ENCODE peak calls at places on chromosome 3, in nine cellular contexts. One of them, this sample, is unnamed.

GRCh38 chr3:19394946-19395345 is 246.6 kb downstream of the KCNH8 start:
- DNase-seq in fibroblast of villous mesenchyme: no peak
- DNase-seq in cardiac fibroblast: no peak
- DNase-seq in upper lobe of right lung: no peak
- DNase-seq in AG10803: no peak
- DNase-seq in fibroblast of lung: no peak
- DNase-seq in fibroblast of mammary gland: no peak
- DNase-seq in transverse colon: no peak
- DNase-seq in astrocyte: no peak
- DNase-seq in this sample: no peak

GRCh38 chr3:168914662-168915061 is 748.9 kb downstream of the MECOM start:
- DNase-seq in fibroblast of villous mesenchyme: no peak
- DNase-seq in cardiac fibroblast: peak; percentile 32
- DNase-seq in upper lobe of right lung: no peak
- DNase-seq in AG10803: no peak
- DNase-seq in fibroblast of lung: no peak
- DNase-seq in fibroblast of mammary gland: no peak
- DNase-seq in transverse colon: no peak
- DNase-seq in astrocyte: peak; percentile 69
- DNase-seq in this sample: no peak

GRCh38 chr3:195129644-195130492 is 141.1 kb downstream of the XXYLT1 start:
- DNase-seq in fibroblast of villous mesenchyme: no peak
- DNase-seq in cardiac fibroblast: peak; percentile 76
- DNase-seq in upper lobe of right lung: no peak
- DNase-seq in AG10803: no peak
- DNase-seq in fibroblast of lung: no peak
- DNase-seq in fibroblast of mammary gland: peak; percentile 63
- DNase-seq in transverse colon: no peak
- DNase-seq in astrocyte: peak; percentile 77
- DNase-seq in this sample: no peak

GRCh38 chr3:56894912-56895431 is 93.2 kb upstream of the ARHGEF3 start:
- DNase-seq in fibroblast of villous mesenchyme: no peak
- DNase-seq in cardiac fibroblast: peak; percentile 73
- DNase-seq in upper lobe of right lung: no peak
- DNase-seq in AG10803: peak; percentile 35
- DNase-seq in fibroblast of lung: peak; percentile 69
- DNase-seq in fibroblast of mammary gland: peak; percentile 54
- DNase-seq in transverse colon: no peak
- DNase-seq in astrocyte: peak; percentile 85
- DNase-seq in this sample: peak; percentile 51

GRCh38 chr3:48118322-48118721 is 69.9 kb downstream of the CDC25A start:
- DNase-seq in fibroblast of villous mesenchyme: no peak
- DNase-seq in cardiac fibroblast: no peak
- DNase-seq in upper lobe of right lung: no peak
- DNase-seq in AG10803: no peak
- DNase-seq in fibroblast of lung: no peak
- DNase-seq in fibroblast of mammary gland: no peak
- DNase-seq in transverse colon: no peak
- DNase-seq in astrocyte: no peak
- DNase-seq in this sample: no peak

GRCh38 chr3:14347110-14347509 is 55.3 kb upstream of the SLC6A6 start:
- DNase-seq in fibroblast of villous mesenchyme: no peak
- DNase-seq in cardiac fibroblast: no peak
- DNase-seq in upper lobe of right lung: no peak
- DNase-seq in AG10803: no peak
- DNase-seq in fibroblast of lung: no peak
- DNase-seq in fibroblast of mammary gland: no peak
- DNase-seq in transverse colon: no peak
- DNase-seq in astrocyte: no peak
- DNase-seq in this sample: no peak

GRCh38 chr3:141342386-141342785 is 25.9 kb upstream of the ZBTB38 start:
- DNase-seq in fibroblast of villous mesenchyme: no peak
- DNase-seq in cardiac fibroblast: no peak
- DNase-seq in upper lobe of right lung: no peak
- DNase-seq in AG10803: no peak
- DNase-seq in fibroblast of lung: no peak
- DNase-seq in fibroblast of mammary gland: no peak
- DNase-seq in transverse colon: no peak
- DNase-seq in astrocyte: no peak
- DNase-seq in this sample: no peak

GRCh38 chr3:72818092-72818721 is 30.0 kb downstream of the SHQ1 start:
- DNase-seq in fibroblast of villous mesenchyme: peak; percentile 40
- DNase-seq in cardiac fibroblast: peak; percentile 53
- DNase-seq in upper lobe of right lung: no peak
- DNase-seq in AG10803: peak; percentile 42
- DNase-seq in fibroblast of lung: peak; percentile 64
- DNase-seq in fibroblast of mammary gland: peak; percentile 53
- DNase-seq in transverse colon: no peak
- DNase-seq in astrocyte: no peak
- DNase-seq in this sample: no peak

GRCh38 chr3:195441476-195441970 is 1.3 kb downstream of the ACAP2 start:
- DNase-seq in fibroblast of villous mesenchyme: no peak
- DNase-seq in cardiac fibroblast: no peak
- DNase-seq in upper lobe of right lung: no peak
- DNase-seq in AG10803: peak; percentile 19
- DNase-seq in fibroblast of lung: no peak
- DNase-seq in fibroblast of mammary gland: no peak
- DNase-seq in transverse colon: peak; percentile 24
- DNase-seq in astrocyte: no peak
- DNase-seq in this sample: no peak

GRCh38 chr3:79937567-79937966 is 169.8 kb upstream of the ROBO1 start:
- DNase-seq in fibroblast of villous mesenchyme: no peak
- DNase-seq in cardiac fibroblast: peak; percentile 1
- DNase-seq in upper lobe of right lung: no peak
- DNase-seq in AG10803: no peak
- DNase-seq in fibroblast of lung: no peak
- DNase-seq in fibroblast of mammary gland: no peak
- DNase-seq in transverse colon: no peak
- DNase-seq in astrocyte: peak; percentile 61
- DNase-seq in this sample: peak; percentile 93

GRCh38 chr3:69776926-69777581 is 37.8 kb downstream of the MITF start:
- DNase-seq in fibroblast of villous mesenchyme: peak; percentile 33
- DNase-seq in cardiac fibroblast: peak; percentile 36
- DNase-seq in upper lobe of right lung: no peak
- DNase-seq in AG10803: no peak
- DNase-seq in fibroblast of lung: peak; percentile 23
- DNase-seq in fibroblast of mammary gland: no peak
- DNase-seq in transverse colon: no peak
- DNase-seq in astrocyte: no peak
- DNase-seq in this sample: no peak

GRCh38 chr3:183534249-183534648 is 21.3 kb downstream of the KLHL6 start:
- DNase-seq in fibroblast of villous mesenchyme: peak; percentile 10
- DNase-seq in cardiac fibroblast: peak; percentile 68
- DNase-seq in upper lobe of right lung: no peak
- DNase-seq in AG10803: peak; percentile 12
- DNase-seq in fibroblast of lung: no peak
- DNase-seq in fibroblast of mammary gland: peak; percentile 11
- DNase-seq in transverse colon: no peak
- DNase-seq in astrocyte: no peak
- DNase-seq in this sample: no peak

GRCh38 chr3:45688194-45688881 is 858 bp upstream of the SACM1L start:
- DNase-seq in fibroblast of villous mesenchyme: no peak
- DNase-seq in cardiac fibroblast: no peak
- DNase-seq in upper lobe of right lung: no peak
- DNase-seq in AG10803: no peak
- DNase-seq in fibroblast of lung: peak; percentile 35
- DNase-seq in fibroblast of mammary gland: no peak
- DNase-seq in transverse colon: peak; percentile 28
- DNase-seq in astrocyte: no peak
- DNase-seq in this sample: no peak

GRCh38 chr3:189419022-189419421 is 212.2 kb upstream of the TP63 start:
- DNase-seq in fibroblast of villous mesenchyme: peak; percentile 5
- DNase-seq in cardiac fibroblast: no peak
- DNase-seq in upper lobe of right lung: no peak
- DNase-seq in AG10803: no peak
- DNase-seq in fibroblast of lung: peak; percentile 47
- DNase-seq in fibroblast of mammary gland: no peak
- DNase-seq in transverse colon: no peak
- DNase-seq in astrocyte: no peak
- DNase-seq in this sample: no peak

GRCh38 chr3:147493065-147493464 is 83.9 kb downstream of the ZIC1 start:
- DNase-seq in fibroblast of villous mesenchyme: no peak
- DNase-seq in cardiac fibroblast: no peak
- DNase-seq in upper lobe of right lung: no peak
- DNase-seq in AG10803: no peak
- DNase-seq in fibroblast of lung: no peak
- DNase-seq in fibroblast of mammary gland: no peak
- DNase-seq in transverse colon: no peak
- DNase-seq in astrocyte: no peak
- DNase-seq in this sample: peak; percentile 32

GRCh38 chr3:45216210-45216609 is 9.9 kb downstream of the TMEM158 start:
- DNase-seq in fibroblast of villous mesenchyme: no peak
- DNase-seq in cardiac fibroblast: no peak
- DNase-seq in upper lobe of right lung: no peak
- DNase-seq in AG10803: no peak
- DNase-seq in fibroblast of lung: no peak
- DNase-seq in fibroblast of mammary gland: no peak
- DNase-seq in transverse colon: no peak
- DNase-seq in astrocyte: no peak
- DNase-seq in this sample: no peak

GRCh38 chr3:52046914-52047239 is 9.5 kb downstream of the DUSP7 start:
- DNase-seq in fibroblast of villous mesenchyme: no peak
- DNase-seq in cardiac fibroblast: no peak
- DNase-seq in upper lobe of right lung: no peak
- DNase-seq in AG10803: no peak
- DNase-seq in fibroblast of lung: no peak
- DNase-seq in fibroblast of mammary gland: no peak
- DNase-seq in transverse colon: no peak
- DNase-seq in astrocyte: no peak
- DNase-seq in this sample: no peak
- H3K4me3 ChIP-seq in fibroblast of villous mesenchyme: no peak overlapping the region
- H3K4me3 ChIP-seq in cardiac fibroblast: no peak overlapping the region
- H3K4me3 ChIP-seq in upper lobe of right lung: no peak overlapping the region
- H3K4me3 ChIP-seq in AG10803: peak overlapping the region; percentile 20
- H3K4me3 ChIP-seq in fibroblast of lung: no peak overlapping the region
- H3K4me3 ChIP-seq in fibroblast of mammary gland: no peak overlapping the region
- H3K4me3 ChIP-seq in transverse colon: no peak overlapping the region
- H3K4me3 ChIP-seq in astrocyte: peak overlapping the region; percentile 31
- H3K4me3 ChIP-seq in this sample: no peak overlapping the region

GRCh38 chr3:190517696-190518095 is 3.8 kb downstream of the IL1RAP start:
- DNase-seq in fibroblast of villous mesenchyme: peak; percentile 65
- DNase-seq in cardiac fibroblast: peak; percentile 81
- DNase-seq in upper lobe of right lung: no peak
- DNase-seq in AG10803: peak; percentile 59
- DNase-seq in fibroblast of lung: peak; percentile 67
- DNase-seq in fibroblast of mammary gland: peak; percentile 81
- DNase-seq in transverse colon: no peak
- DNase-seq in astrocyte: peak; percentile 64
- DNase-seq in this sample: no peak
- TF ChIP-seq CTCF in fibroblast of villous mesenchyme: peak; percentile 4
- TF ChIP-seq CTCF in cardiac fibroblast: peak; percentile 18
- TF ChIP-seq CTCF in upper lobe of right lung: no peak
- TF ChIP-seq CTCF in AG10803: peak; percentile 18
- TF ChIP-seq CTCF in fibroblast of lung: no peak
- TF ChIP-seq CTCF in fibroblast of mammary gland: peak; percentile 12
- TF ChIP-seq CTCF in transverse colon: no peak
- TF ChIP-seq CTCF in astrocyte: no peak
- TF ChIP-seq CTCF in this sample: no peak

DNA sequence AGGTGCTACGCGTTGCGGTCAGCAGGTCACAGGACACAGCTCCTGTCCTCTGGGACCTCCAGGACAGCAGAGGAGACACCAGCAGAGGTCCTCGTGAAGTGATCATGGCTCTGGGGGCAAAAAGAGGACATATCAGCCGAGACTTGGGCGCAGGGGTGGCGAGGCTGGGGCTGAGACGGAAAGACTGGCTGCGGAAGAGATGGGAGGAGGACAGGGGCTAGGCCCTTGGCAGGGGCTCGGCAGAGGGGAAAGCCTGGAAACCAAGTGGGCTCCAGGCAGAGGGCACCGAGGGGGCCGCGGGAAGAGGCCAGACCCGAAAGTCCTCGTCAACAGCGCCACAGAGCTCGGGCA is 4.9 kb upstream of the CFAP100 start:
- DNase-seq in fibroblast of villous mesenchyme: no peak
- DNase-seq in cardiac fibroblast: no peak
- DNase-seq in upper lobe of right lung: no peak
- DNase-seq in AG10803: no peak
- DNase-seq in fibroblast of lung: no peak
- DNase-seq in fibroblast of mammary gland: no peak
- DNase-seq in transverse colon: no peak
- DNase-seq in astrocyte: no peak
- DNase-seq in this sample: no peak
- H3K4me3 ChIP-seq in fibroblast of villous mesenchyme: no peak overlapping the region
- H3K4me3 ChIP-seq in cardiac fibroblast: no peak overlapping the region
- H3K4me3 ChIP-seq in upper lobe of right lung: no peak overlapping the region
- H3K4me3 ChIP-seq in AG10803: no peak overlapping the region
- H3K4me3 ChIP-seq in fibroblast of lung: no peak overlapping the region
- H3K4me3 ChIP-seq in fibroblast of mammary gland: no peak overlapping the region
- H3K4me3 ChIP-seq in transverse colon: no peak overlapping the region
- H3K4me3 ChIP-seq in astrocyte: no peak overlapping the region
- H3K4me3 ChIP-seq in this sample: no peak overlapping the region

GRCh38 chr3:156675744-156676466 is 1.5 kb downstream of the TIPARP start:
- DNase-seq in fibroblast of villous mesenchyme: peak; percentile 79
- DNase-seq in cardiac fibroblast: peak; percentile 98
- DNase-seq in upper lobe of right lung: no peak
- DNase-seq in AG10803: peak; percentile 91
- DNase-seq in fibroblast of lung: peak; percentile 94
- DNase-seq in fibroblast of mammary gland: peak; percentile 97
- DNase-seq in transverse colon: peak; percentile 25
- DNase-seq in astrocyte: peak; percentile 82
- DNase-seq in this sample: peak; percentile 75
- TF ChIP-seq CTCF in fibroblast of villous mesenchyme: no peak
- TF ChIP-seq CTCF in cardiac fibroblast: no peak
- TF ChIP-seq CTCF in upper lobe of right lung: no peak
- TF ChIP-seq CTCF in AG10803: no peak
- TF ChIP-seq CTCF in fibroblast of lung: no peak
- TF ChIP-seq CTCF in fibroblast of mammary gland: no peak
- TF ChIP-seq CTCF in transverse colon: no peak
- TF ChIP-seq CTCF in astrocyte: no peak
- TF ChIP-seq CTCF in this sample: no peak

GRCh38 chr3:104437891-104438290 is 928.8 kb upstream of the ALCAM start:
- DNase-seq in fibroblast of villous mesenchyme: peak; percentile 2
- DNase-seq in cardiac fibroblast: peak; percentile 59
- DNase-seq in upper lobe of right lung: no peak
- DNase-seq in AG10803: peak; percentile 76
- DNase-seq in fibroblast of lung: peak; percentile 49
- DNase-seq in fibroblast of mammary gland: peak; percentile 51
- DNase-seq in transverse colon: no peak
- DNase-seq in astrocyte: peak; percentile 81
- DNase-seq in this sample: no peak
- H3K4me3 ChIP-seq in fibroblast of villous mesenchyme: no peak overlapping the region
- H3K4me3 ChIP-seq in cardiac fibroblast: no peak overlapping the region
- H3K4me3 ChIP-seq in upper lobe of right lung: no peak overlapping the region
- H3K4me3 ChIP-seq in AG10803: no peak overlapping the region
- H3K4me3 ChIP-seq in fibroblast of lung: no peak overlapping the region
- H3K4me3 ChIP-seq in fibroblast of mammary gland: no peak overlapping the region
- H3K4me3 ChIP-seq in transverse colon: no peak overlapping the region
- H3K4me3 ChIP-seq in astrocyte: no peak overlapping the region
- H3K4me3 ChIP-seq in this sample: no peak overlapping the region